ENCODE peak calls at places on chromosome X, in seven cellular contexts. F is activated CD4-positive, alpha-beta T cell treated with anti-CD3 and anti-CD28 coated beads, Interleukin-2, amount 10 ng/mL, durations not matched to agents 7 days and 5 days; C is GM23338; D is spleen; A is RCC 7860; L is central memory CD8-positive, alpha-beta T cell; I is dermis blood vessel endothelial cell. P is an unnamed sample.

GRCh38 chrX:41441934-41442823 is 5.0 kb upstream of the NYX start:
- DNase-seq in F (peak; percentile 83), C (peak; percentile 62), D (peak; percentile 96), A (peak; percentile 86), L (peak; percentile 83), I (peak; percentile 62), P (peak; percentile 87)

GRCh38 chrX:150163181-150163930 is 199.8 kb upstream of the MAMLD1 start:
- DNase-seq in F (no peak), C (no peak), D (no peak), A (no peak), L (no peak), I (no peak), P (no peak)

GRCh38 chrX:69025802-69026301 is 139.4 kb downstream of the PJA1 start:
- DNase-seq in F (no peak), C (no peak), D (no peak), A (peak; percentile 3), L (no peak), I (peak; percentile 31), P (peak; percentile 89)

GRCh38 chrX:3659761-3660160 is 53.7 kb downstream of the PRKX start:
- DNase-seq in F (no peak), C (no peak), D (no peak), A (no peak), L (no peak), I (no peak), P (peak; percentile 16)

GRCh38 chrX:151912780-151913179 is at the start of gene MAGEA4:
- DNase-seq in F (no peak), C (no peak), D (peak; percentile 55), A (no peak), L (no peak), I (no peak), P (no peak)

GRCh38 chrX:149631293-149632165 is at the start of gene TMEM185A:
- DNase-seq in F (peak; percentile 68), C (peak; percentile 79), D (peak; percentile 93), A (peak; percentile 28), L (peak; percentile 50), I (peak; percentile 55), P (peak; percentile 67)

GRCh38 chrX:12026481-12026880 is 111.8 kb upstream of the FRMPD4 start:
- DNase-seq in F (no peak), C (no peak), D (no peak), A (no peak), L (no peak), I (peak; percentile 62), P (no peak)

GRCh38 chrX:151987108-151987507 is 12.6 kb upstream of the GABRE start:
- DNase-seq in F (no peak), C (no peak), D (no peak), A (no peak), L (no peak), I (peak; percentile 13), P (no peak)

GRCh38 chrX:96591418-96591817 is 93.2 kb upstream of the DIAPH2 start:
- DNase-seq in F (no peak), C (no peak), D (no peak), A (no peak), L (no peak), I (no peak), P (no peak)

GRCh38 chrX:118228041-118228440 is 111.4 kb upstream of the KLHL13 start:
- DNase-seq in F (no peak), C (no peak), D (no peak), A (no peak), L (no peak), I (peak; percentile 6), P (no peak)

GRCh38 chrX:153903238-153903980 is 1.1 kb upstream of the AVPR2 start:
- DNase-seq in F (no peak), C (no peak), D (peak; percentile 86), A (no peak), L (no peak), I (no peak), P (no peak)

GRCh38 chrX:2954541-2954940 is 25.4 kb upstream of the ARSD start:
- DNase-seq in F (no peak), C (no peak), D (no peak), A (no peak), L (no peak), I (no peak), P (peak; percentile 32)

GRCh38 chrX:131741103-131741581 is 197.3 kb downstream of the OR13H1 start:
- DNase-seq in F (no peak), C (no peak), D (peak; percentile 89), A (no peak), L (no peak), I (no peak), P (no peak)

GRCh38 chrX:71178908-71179307 is 34.3 kb downstream of the NLGN3 start:
- DNase-seq in F (peak; percentile 49), C (peak; percentile 78), D (no peak), A (peak; percentile 15), L (no peak), I (peak; percentile 81), P (peak; percentile 68)

GRCh38 chrX:70352473-70352872 is 62.6 kb downstream of the KIF4A start:
- DNase-seq in F (no peak), C (no peak), D (no peak), A (no peak), L (no peak), I (no peak), P (no peak)

GRCh38 chrX:39425124-39425806 is 624.0 kb downstream of the MID1IP1 start:
- DNase-seq in F (no peak), C (no peak), D (no peak), A (no peak), L (no peak), I (no peak), P (no peak)

GRCh38 chrX:38552721-38553120 is 8.6 kb upstream of the TSPAN7 start:
- DNase-seq in F (no peak), C (no peak), D (no peak), A (no peak), L (no peak), I (no peak), P (no peak)

GRCh38 chrX:150704030-150704613 is 10.9 kb downstream of the MTMR1 start:
- DNase-seq in F (no peak), C (no peak), D (no peak), A (peak; percentile 65), L (no peak), I (peak; percentile 65), P (peak; percentile 74)

GRCh38 chrX:104618106-104618895 is 52.3 kb downstream of the IL1RAPL2 start:
- DNase-seq in F (no peak), C (no peak), D (no peak), A (no peak), L (no peak), I (no peak), P (no peak)

GRCh38 chrX:35104626-35105025 is 162.0 kb downstream of the FAM47B start:
- DNase-seq in F (no peak), C (no peak), D (no peak), A (no peak), L (no peak), I (no peak), P (no peak)

GRCh38 chrX:100636321-100636991 is at the start of gene TSPAN6:
- DNase-seq in F (peak; percentile 74), C (peak; percentile 87), D (peak; percentile 84), A (peak; percentile 71), L (peak; percentile 34), I (peak; percentile 84), P (peak; percentile 91)

GRCh38 chrX:134990475-134991473 is at the start of gene SMIM10:
- DNase-seq in F (peak; percentile 6), C (peak; percentile 35), D (peak; percentile 89), A (peak; percentile 75), L (no peak), I (peak; percentile 56), P (peak; percentile 85)

GRCh38 chrX:79117078-79117477 is 27.4 kb upstream of the GPR174 start:
- DNase-seq in F (no peak), C (no peak), D (no peak), A (no peak), L (no peak), I (no peak), P (no peak)

GRCh38 chrX:71532078-71532752 is 689 bp upstream of the OGT start:
- DNase-seq in F (peak; percentile 69), C (no peak), D (no peak), A (peak; percentile 73), L (peak; percentile 48), I (peak; percentile 73), P (peak; percentile 79)

GRCh38 chrX:70444326-70445196 is at the start of gene DLG3:
- DNase-seq in F (no peak), C (peak; percentile 84), D (no peak), A (no peak), L (no peak), I (peak; percentile 24), P (peak; percentile 63)

GRCh38 chrX:45765726-45766125 is 565.0 kb upstream of the DIPK2B start:
- DNase-seq in F (no peak), C (no peak), D (no peak), A (no peak), L (no peak), I (no peak), P (peak; percentile 59)

GRCh38 chrX:71578253-71579135 is at the start of gene GCNA:
- DNase-seq in F (no peak), C (no peak), D (no peak), A (no peak), L (peak; percentile 9), I (no peak), P (no peak)

GRCh38 chrX:136742721-136743379 is 37.9 kb downstream of the ARHGEF6 start:
- DNase-seq in F (no peak), C (no peak), D (no peak), A (no peak), L (no peak), I (no peak), P (no peak)

GRCh38 chrX:42754129-42754528 is 23.8 kb downstream of the PPP1R2C start:
- DNase-seq in F (no peak), C (no peak), D (no peak), A (no peak), L (no peak), I (no peak), P (no peak)

GRCh38 chrX:50327235-50327634 is 122.7 kb downstream of the CCNB3 start:
- DNase-seq in F (no peak), C (no peak), D (no peak), A (no peak), L (no peak), I (no peak), P (no peak)

GRCh38 chrX:102934624-102935023 is 2.4 kb upstream of the RAB40AL start:
- DNase-seq in F (peak; percentile 26), C (peak; percentile 41), D (no peak), A (peak; percentile 5), L (no peak), I (peak; percentile 50), P (peak; percentile 47)

GRCh38 chrX:107167163-107167921 is 38.9 kb downstream of the NUP62CL start:
- DNase-seq in F (no peak), C (no peak), D (no peak), A (no peak), L (no peak), I (no peak), P (no peak)

GRCh38 chrX:9853307-9853706 is 67.1 kb downstream of the SHROOM2 start:
- DNase-seq in F (no peak), C (no peak), D (no peak), A (no peak), L (no peak), I (no peak), P (no peak)

GRCh38 chrX:13646154-13646549 is 6.8 kb upstream of the TCEANC start:
- DNase-seq in F (peak; percentile 34), C (peak; percentile 76), D (no peak), A (no peak), L (no peak), I (peak; percentile 62), P (peak; percentile 54)

P was measured in ELR.